ENCODE peak calls at places on chromosomes 13 and 19, in five cellular contexts. One of them, this sample, is unnamed. For H3K4me1, the result is how much of the 10 kb centered on the place peaks cover.

GRCh38 chr13:49308104-49308875 is 60.6 kb downstream of the CDADC1 start:
- DNase-seq in suprapubic skin: peak
- DNase-seq in ovary: peak
- DNase-seq in lung: peak
- DNase-seq in small intestine: no peak
- DNase-seq in this sample: no peak

GRCh38 chr19:42246143-42246868 is 3.9 kb upstream of the GSK3A start:
- DNase-seq in ovary: peak
- DNase-seq in lung: peak
- DNase-seq in small intestine: peak
- DNase-seq in suprapubic skin: peak
- DNase-seq in this sample: peak

GRCh38 chr19:51511353-51511752 is 9.8 kb upstream of the SIGLEC12 start:
- DNase-seq in suprapubic skin: no peak
- DNase-seq in small intestine: no peak
- DNase-seq in lung: no peak
- DNase-seq in ovary: no peak
- DNase-seq in this sample: peak

GRCh38 chr13:30340367-30341184 is 33.2 kb upstream of the KATNAL1 start:
- DNase-seq in ovary: peak
- DNase-seq in suprapubic skin: peak
- DNase-seq in lung: peak
- DNase-seq in small intestine: no peak
- DNase-seq in this sample: peak

GRCh38 chr19:17706750-17707181 is 12.5 kb upstream of the MAP1S start:
- DNase-seq in ovary: no peak
- DNase-seq in lung: no peak
- DNase-seq in suprapubic skin: no peak
- DNase-seq in small intestine: no peak
- DNase-seq in this sample: peak

GRCh38 chr19:43470288-43470687 is 4.9 kb upstream of the LYPD3 start:
- DNase-seq in small intestine: no peak
- DNase-seq in ovary: no peak
- DNase-seq in lung: no peak
- DNase-seq in suprapubic skin: no peak
- DNase-seq in this sample: no peak

GRCh38 chr13:114021464-114022308 is 47.8 kb upstream of the C13orf46 start:
- DNase-seq in lung: no peak
- DNase-seq in ovary: no peak
- DNase-seq in small intestine: no peak
- DNase-seq in suprapubic skin: no peak
- DNase-seq in this sample: no peak

GRCh38 chr19:11345122-11345752 is 831 bp downstream of the TMEM205 start:
- DNase-seq in suprapubic skin: no peak
- DNase-seq in ovary: no peak
- DNase-seq in small intestine: peak
- DNase-seq in lung: no peak
- DNase-seq in this sample: no peak

GRCh38 chr19:11699931-11700794 is 38.6 kb downstream of the ZNF823 start:
- DNase-seq in ovary: no peak
- DNase-seq in small intestine: peak
- DNase-seq in lung: no peak
- DNase-seq in suprapubic skin: no peak
- DNase-seq in this sample: peak

GRCh38 chr13:107351305-107351704 is 783.4 kb upstream of the ARGLU1 start:
- DNase-seq in small intestine: peak
- DNase-seq in lung: no peak
- DNase-seq in suprapubic skin: no peak
- DNase-seq in ovary: no peak
- DNase-seq in this sample: peak

GRCh38 chr19:16801599-16801998 is 27.6 kb upstream of the SIN3B start:
- DNase-seq in suprapubic skin: no peak
- DNase-seq in lung: no peak
- DNase-seq in small intestine: no peak
- DNase-seq in ovary: no peak
- DNase-seq in this sample: peak

GRCh38 chr13:95800455-95800854 is 123.5 kb downstream of the DNAJC3 start:
- DNase-seq in small intestine: no peak
- DNase-seq in ovary: no peak
- DNase-seq in lung: no peak
- DNase-seq in suprapubic skin: no peak
- DNase-seq in this sample: no peak

GRCh38 chr13:27833206-27833605 is 40.9 kb downstream of the GSX1 start:
- DNase-seq in suprapubic skin: no peak
- DNase-seq in lung: no peak
- DNase-seq in small intestine: no peak
- DNase-seq in ovary: no peak
- DNase-seq in this sample: no peak

GRCh38 chr13:94494021-94494420 is 14.5 kb upstream of the DCT start:
- DNase-seq in suprapubic skin: no peak
- DNase-seq in small intestine: no peak
- DNase-seq in lung: no peak
- DNase-seq in ovary: no peak
- DNase-seq in this sample: peak

GRCh38 chr19:17234911-17235617 is 9.0 kb downstream of the OCEL1 start:
- DNase-seq in small intestine: peak
- DNase-seq in lung: no peak
- DNase-seq in suprapubic skin: no peak
- DNase-seq in ovary: peak
- DNase-seq in this sample: peak

GRCh38 chr13:113150545-113151365 is 7.7 kb upstream of the PROZ start:
- DNase-seq in suprapubic skin: no peak
- DNase-seq in lung: no peak
- DNase-seq in ovary: no peak
- DNase-seq in small intestine: no peak
- DNase-seq in this sample: no peak

GRCh38 chr13:97967948-97968347 is 14.5 kb downstream of the IPO5 start:
- DNase-seq in small intestine: peak
- DNase-seq in ovary: peak
- DNase-seq in lung: no peak
- DNase-seq in suprapubic skin: no peak
- DNase-seq in this sample: peak

DNA sequence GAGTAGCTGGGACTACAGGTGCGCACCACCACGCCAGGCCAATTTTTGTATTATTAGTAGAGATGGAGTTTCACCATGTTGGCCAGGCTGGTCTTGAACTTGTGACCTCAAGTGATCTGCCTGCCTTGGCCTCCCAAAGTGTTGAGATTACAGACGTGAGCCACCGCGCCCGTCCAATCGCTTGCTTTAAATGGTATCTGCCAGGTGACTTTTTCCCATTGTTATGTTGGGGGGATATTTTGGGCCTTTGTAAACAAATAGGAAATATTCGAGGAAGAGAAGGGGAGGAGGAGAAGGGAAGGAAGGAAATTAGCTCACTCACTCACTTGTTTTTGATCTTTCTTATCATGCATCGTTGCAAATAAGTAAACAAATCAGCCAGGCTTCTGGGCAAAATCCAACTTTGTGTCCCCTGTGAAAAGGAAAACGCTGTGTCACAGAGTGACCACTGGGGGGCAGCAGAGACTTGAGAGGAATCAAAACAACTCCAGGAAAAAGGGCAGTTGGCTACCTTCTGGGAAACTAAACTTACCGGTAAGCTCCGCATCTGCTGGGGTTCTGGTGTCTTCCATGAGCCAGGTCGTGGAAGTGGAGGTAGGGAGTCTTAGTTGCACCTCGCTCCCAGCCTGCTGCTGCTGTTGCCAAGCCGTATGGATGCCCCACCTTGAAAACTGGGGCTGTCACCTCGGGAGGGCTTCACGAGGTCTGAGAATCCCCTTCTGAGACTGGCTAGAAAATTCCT is 9.3 kb upstream of the RANBP3 start:
- DNase-seq in lung: peak
- DNase-seq in suprapubic skin: peak
- DNase-seq in small intestine: peak
- DNase-seq in ovary: peak
- DNase-seq in this sample: peak
- H3K4me3 ChIP-seq in lung: no peak
- H3K4me3 ChIP-seq in suprapubic skin: peak
- H3K4me3 ChIP-seq in small intestine: peak
- H3K4me3 ChIP-seq in ovary: peak
- H3K4me3 ChIP-seq in this sample: peak

GRCh38 chr19:14514215-14514871 is 3.9 kb downstream of the DNAJB1 start:
- DNase-seq in suprapubic skin: no peak
- DNase-seq in ovary: no peak
- DNase-seq in lung: no peak
- DNase-seq in small intestine: no peak
- DNase-seq in this sample: no peak
- H3K4me1 ChIP-seq in suprapubic skin: half or more
- H3K4me1 ChIP-seq in ovary: under half
- H3K4me1 ChIP-seq in lung: under half
- H3K4me1 ChIP-seq in small intestine: under half
- H3K4me1 ChIP-seq in this sample: under half

DNA sequence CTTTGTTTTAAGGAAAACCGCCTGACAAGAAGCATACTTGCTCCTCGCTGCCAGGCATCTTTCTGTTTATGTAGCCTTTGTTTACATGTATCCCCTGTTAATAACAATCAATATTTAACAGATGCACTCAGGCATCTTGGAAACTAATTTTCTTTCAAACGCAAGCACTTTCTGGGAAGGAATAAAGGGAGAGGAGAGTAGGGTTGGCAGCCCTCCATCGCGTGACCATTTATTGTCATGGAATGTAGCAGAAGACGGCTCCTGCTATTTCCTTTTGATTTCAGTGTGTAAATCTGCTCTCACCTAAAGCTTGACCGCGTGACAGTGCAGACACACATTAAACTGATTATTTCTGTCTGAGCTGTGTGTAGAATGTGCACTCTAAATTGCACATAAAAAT is 223.3 kb upstream of the MAB21L1 start:
- DNase-seq in small intestine: no peak
- DNase-seq in ovary: peak
- DNase-seq in suprapubic skin: peak
- DNase-seq in lung: no peak
- DNase-seq in this sample: no peak
- H3K4me3 ChIP-seq in small intestine: no peak
- H3K4me3 ChIP-seq in ovary: no peak
- H3K4me3 ChIP-seq in suprapubic skin: no peak
- H3K4me3 ChIP-seq in lung: no peak
- H3K4me3 ChIP-seq in this sample: no peak

GRCh38 chr19:38843175-38843758 is 6.5 kb downstream of the HNRNPL start:
- DNase-seq in suprapubic skin: no peak
- DNase-seq in ovary: no peak
- DNase-seq in small intestine: no peak
- DNase-seq in lung: no peak
- DNase-seq in this sample: no peak

GRCh38 chr19:38844093-38844686 is 5.6 kb downstream of the HNRNPL start:
- DNase-seq in ovary: no peak
- DNase-seq in lung: no peak
- DNase-seq in suprapubic skin: no peak
- DNase-seq in small intestine: no peak
- DNase-seq in this sample: no peak

GRCh38 chr19:38841180-38841766 is 8.5 kb downstream of the HNRNPL start:
- DNase-seq in ovary: no peak
- DNase-seq in suprapubic skin: no peak
- DNase-seq in small intestine: no peak
- DNase-seq in lung: no peak
- DNase-seq in this sample: no peak

GRCh38 chr19:38841787-38842438 is 7.9 kb downstream of the HNRNPL start:
- DNase-seq in lung: no peak
- DNase-seq in ovary: no peak
- DNase-seq in suprapubic skin: no peak
- DNase-seq in small intestine: peak
- DNase-seq in this sample: no peak

GRCh38 chr19:38842439-38843174 is 7.2 kb downstream of the HNRNPL start:
- DNase-seq in small intestine: peak
- DNase-seq in ovary: no peak
- DNase-seq in lung: no peak
- DNase-seq in suprapubic skin: no peak
- DNase-seq in this sample: no peak
- H3K4me1 ChIP-seq in small intestine: under half
- H3K4me1 ChIP-seq in ovary: under half
- H3K4me1 ChIP-seq in lung: under half
- H3K4me1 ChIP-seq in suprapubic skin: half or more
- H3K4me1 ChIP-seq in this sample: under half

GRCh38 chr13:25018729-25019115 is 77.2 kb upstream of the PABPC3 start:
- DNase-seq in lung: no peak
- DNase-seq in suprapubic skin: no peak
- DNase-seq in small intestine: no peak
- DNase-seq in ovary: no peak
- DNase-seq in this sample: no peak
- H3K4me3 ChIP-seq in lung: no peak
- H3K4me3 ChIP-seq in suprapubic skin: peak
- H3K4me3 ChIP-seq in small intestine: no peak
- H3K4me3 ChIP-seq in ovary: no peak
- H3K4me3 ChIP-seq in this sample: peak

DNA sequence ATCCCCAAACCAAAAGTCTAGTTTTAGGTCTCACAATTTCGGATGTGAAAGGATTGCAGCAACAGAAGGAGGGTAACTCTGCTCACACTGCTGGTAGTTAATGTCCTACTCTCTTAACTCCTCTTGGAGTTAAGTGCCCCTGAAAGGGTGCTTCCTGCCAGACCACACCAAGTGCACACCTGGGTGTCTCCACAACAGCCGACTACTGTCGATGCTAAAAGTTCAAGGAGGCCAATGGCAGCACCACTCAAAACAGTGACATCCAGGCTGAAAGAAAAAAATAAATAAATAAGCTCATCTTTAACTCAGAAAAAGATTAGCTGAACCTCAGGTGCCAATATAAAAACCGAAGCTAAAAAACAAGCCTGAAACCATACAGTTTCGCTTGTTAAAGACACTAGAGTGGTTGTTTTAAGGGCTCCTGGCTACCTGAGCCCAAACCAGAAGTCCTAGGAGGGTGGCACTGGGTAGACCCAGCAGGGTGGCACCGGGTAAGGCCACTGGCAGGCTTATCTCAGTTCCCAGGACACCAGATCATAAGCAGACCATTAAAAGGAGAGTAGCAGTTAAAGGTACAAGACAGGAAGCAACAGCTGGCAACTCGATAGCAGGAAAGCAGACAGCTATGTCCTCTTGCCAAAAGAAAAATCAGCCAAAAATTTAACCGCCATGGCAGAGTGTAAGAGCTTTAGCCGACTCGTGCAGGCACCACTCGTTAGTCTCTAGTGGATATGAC is 39.3 kb downstream of the BRD4 start:
- DNase-seq in suprapubic skin: no peak
- DNase-seq in small intestine: no peak
- DNase-seq in ovary: no peak
- DNase-seq in lung: no peak
- DNase-seq in this sample: no peak
- H3K4me1 ChIP-seq in suprapubic skin: half or more
- H3K4me1 ChIP-seq in small intestine: under half
- H3K4me1 ChIP-seq in ovary: half or more
- H3K4me1 ChIP-seq in lung: half or more
- H3K4me1 ChIP-seq in this sample: half or more

DNA sequence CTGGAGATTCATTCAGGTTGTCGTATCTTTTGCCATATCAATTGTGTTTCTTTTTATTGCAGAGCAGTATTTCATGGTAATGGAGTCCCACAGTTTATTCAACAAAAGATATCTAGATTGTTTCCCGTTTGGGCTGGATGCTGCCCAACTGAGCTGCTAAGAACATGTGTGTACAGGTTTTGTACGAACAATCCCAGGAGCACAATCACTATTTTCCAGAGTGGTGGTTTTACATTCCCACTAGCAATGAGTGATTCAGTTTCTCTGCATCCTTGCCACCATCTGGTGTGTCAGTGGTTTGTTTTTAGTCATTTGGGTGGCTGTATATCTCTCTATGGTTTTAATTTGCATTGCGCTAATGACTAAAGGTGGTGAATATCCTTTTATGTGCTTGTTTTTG is 52.7 kb upstream of the ZDHHC20 start:
- DNase-seq in lung: no peak
- DNase-seq in suprapubic skin: no peak
- DNase-seq in ovary: no peak
- DNase-seq in small intestine: no peak
- DNase-seq in this sample: no peak
- H3K4me3 ChIP-seq in lung: no peak
- H3K4me3 ChIP-seq in suprapubic skin: no peak
- H3K4me3 ChIP-seq in ovary: no peak
- H3K4me3 ChIP-seq in small intestine: no peak
- H3K4me3 ChIP-seq in this sample: no peak